ENCODE peak calls at places on chromosomes 13 and 19, in ten cellular contexts. R is colonic mucosa; I is pancreas; W is hepatocyte; N is ovary; Y is right cardiac atrium; O is PC-3; K is fibroblast of lung; D is aorta; J is effector memory CD4-positive, alpha-beta T cell. G is an unnamed sample. For H3K4me1, the result is how much of the 10 kb centered on the place peaks cover.

GRCh38 chr19:18306903-18307681 is 15.8 kb downstream of the LSM4 start:
- DNase-seq in J (peak), R (no peak), I (no peak), K (peak), Y (peak), D (peak), O (no peak), N (peak), W (no peak), G (peak)

GRCh38 chr13:24511019-24511823 is 1.4 kb downstream of the PARP4 start:
- DNase-seq in J (peak), R (peak), I (peak), N (no peak), W (peak), K (peak), Y (no peak), D (peak), O (peak), G (peak)

GRCh38 chr13:26529441-26529840 is 28.0 kb upstream of the WASF3 start:
- DNase-seq in K (peak), R (peak), W (peak), J (no peak), D (no peak), O (peak), Y (peak), I (peak), N (peak), G (peak)

GRCh38 chr13:57829496-57829895 is 198.0 kb downstream of the PCDH17 start:
- DNase-seq in R (no peak), Y (no peak), W (no peak), K (no peak), D (no peak), O (no peak), J (no peak), I (no peak), N (no peak), G (no peak)

GRCh38 chr19:11624064-11624463 is 26.8 kb downstream of the ZNF627 start:
- DNase-seq in O (peak), K (peak), Y (no peak), N (no peak), W (peak), D (no peak), R (no peak), J (no peak), I (no peak), G (no peak)

GRCh38 chr19:15913384-15913783 is 15.5 kb upstream of the CYP4F2 start:
- DNase-seq in K (no peak), N (no peak), Y (no peak), J (no peak), I (no peak), R (no peak), W (no peak), D (no peak), O (no peak), G (no peak)

GRCh38 chr13:44191504-44192171 is 182.0 kb upstream of the SERP2 start:
- DNase-seq in J (peak), W (peak), I (peak), N (peak), D (no peak), O (peak), Y (peak), K (peak), R (peak), G (peak)

GRCh38 chr19:39412867-39413268 is 399 bp downstream of the PLEKHG2 start:
- DNase-seq in N (no peak), Y (no peak), J (no peak), I (no peak), W (no peak), D (no peak), R (no peak), O (no peak), K (no peak), G (no peak)

GRCh38 chr13:111789420-111789819 is 277.5 kb upstream of the SOX1 start:
- DNase-seq in Y (no peak), D (no peak), I (no peak), N (no peak), W (no peak), J (no peak), R (no peak), O (peak), K (no peak), G (no peak)

GRCh38 chr19:45164577-45165335 is 4.0 kb upstream of the NKPD1 start:
- DNase-seq in O (no peak), J (peak), R (peak), Y (peak), D (no peak), I (peak), N (peak), K (peak), W (peak), G (peak)

DNA sequence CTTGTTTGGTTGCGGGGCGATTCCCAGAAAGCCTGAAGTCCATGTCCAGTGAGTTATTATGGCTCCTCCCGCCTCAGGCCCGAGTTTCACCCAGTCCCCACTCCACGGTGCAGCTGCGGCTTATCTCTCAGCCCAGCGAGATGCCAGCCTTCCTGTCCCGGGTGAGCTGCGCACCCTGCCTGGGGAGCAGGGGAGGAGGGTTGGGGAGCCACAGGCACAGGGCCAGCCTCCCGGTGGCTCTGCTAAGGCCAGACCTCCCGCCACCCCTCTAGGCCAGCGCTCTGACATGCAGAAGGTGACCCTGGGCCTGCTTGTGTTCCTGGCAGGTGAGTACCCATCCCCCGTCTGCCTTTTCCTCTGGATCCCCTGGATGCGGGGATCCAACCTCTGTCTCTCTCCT is 3.5 kb downstream of the FXYD3 start:
- DNase-seq in J (no peak), R (no peak), Y (peak), D (peak), W (no peak), I (no peak), K (no peak), O (no peak), N (no peak), G (no peak)
- H3K4me3 ChIP-seq in J (no peak), R (peak), Y (no peak), D (no peak), W (no peak), I (no peak), K (no peak), O (no peak), N (no peak), G (no peak)

DNA sequence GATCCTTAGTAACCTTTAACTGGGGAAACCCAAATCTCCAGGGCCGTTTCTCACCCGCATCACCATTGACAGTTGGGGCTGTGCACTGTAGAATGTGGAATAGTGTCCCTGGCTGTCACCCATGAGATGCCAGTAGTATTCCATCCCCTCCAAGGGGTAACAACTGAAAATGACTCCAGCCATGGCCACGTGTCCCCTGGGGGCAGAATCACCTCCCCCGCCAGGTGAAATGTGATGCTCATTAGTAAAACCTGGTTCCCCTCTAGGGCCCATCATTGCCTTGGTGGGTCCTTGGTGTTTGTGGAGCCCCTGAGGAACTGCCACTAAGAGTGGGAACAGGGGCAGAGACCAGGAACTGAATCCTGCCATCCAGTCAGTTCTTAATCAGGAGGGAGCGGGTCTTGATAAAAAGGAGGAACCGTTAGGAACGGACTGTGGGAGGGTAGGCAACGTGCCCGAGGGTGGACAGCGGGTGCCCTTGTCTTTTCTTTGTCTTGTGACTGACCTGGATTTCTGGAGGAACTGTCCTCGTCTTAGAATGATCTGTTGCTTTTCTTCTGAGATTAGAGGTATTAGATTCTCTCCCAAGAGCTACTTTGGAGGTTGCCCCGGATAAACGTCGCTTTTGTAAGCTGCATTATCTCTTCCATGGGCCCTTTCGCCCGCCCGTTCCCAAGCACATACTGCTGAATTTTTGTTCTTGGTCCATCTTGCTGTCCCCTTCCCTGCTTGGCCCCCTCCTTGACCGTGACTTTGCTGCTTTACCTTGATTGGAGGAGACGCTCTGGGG is 3.5 kb downstream of the MYO9B start:
- DNase-seq in R (no peak), W (no peak), Y (peak), D (peak), K (no peak), O (no peak), N (no peak), I (no peak), J (no peak), G (no peak)
- H3K4me1 ChIP-seq in R (under half), W (under half), Y (under half), D (under half), K (under half), O (under half), N (under half), I (under half), J (under half), G (half or more)

GRCh38 chr13:103883698-103884097 is 817.5 kb upstream of the SLC10A2 start:
- DNase-seq in K (peak), I (no peak), R (no peak), N (no peak), D (no peak), O (peak), Y (no peak), J (no peak), W (peak), G (no peak)
- H3K27ac ChIP-seq in K (no peak), I (peak), R (no peak), N (no peak), D (no peak), O (no peak), Y (no peak), J (no peak), W (peak), G (no peak)

GRCh38 chr13:51323824-51324511 is 15.5 kb upstream of the SERPINE3 start:
- DNase-seq in J (no peak), W (no peak), R (no peak), K (no peak), N (no peak), O (no peak), D (no peak), I (no peak), Y (no peak), G (no peak)
- H3K4me3 ChIP-seq in J (no peak), W (no peak), R (no peak), K (no peak), N (no peak), O (no peak), D (no peak), I (no peak), Y (no peak), G (no peak)

GRCh38 chr13:52405369-52405766 is 604 bp downstream of the THSD1 start:
- DNase-seq in J (no peak), D (no peak), I (no peak), O (no peak), R (no peak), Y (no peak), W (no peak), K (no peak), N (no peak), G (no peak)
- H3K4me1 ChIP-seq in J (under half), D (under half), I (under half), O (under half), R (under half), Y (under half), W (under half), K (under half), N (under half), G (under half)

GRCh38 chr19:47106819-47107200 is 6.8 kb downstream of the ZC3H4 start:
- DNase-seq in W (no peak), O (no peak), N (no peak), D (no peak), R (no peak), J (no peak), I (no peak), K (no peak), Y (no peak), G (no peak)
- H3K27ac ChIP-seq in W (peak), O (peak), N (no peak), D (peak), R (peak), J (peak), I (peak), K (peak), Y (peak), G (peak)

GRCh38 chr13:104779311-104779710 is 1713.1 kb upstream of the SLC10A2 start:
- DNase-seq in N (no peak), J (no peak), I (no peak), K (peak), Y (no peak), D (no peak), R (no peak), O (peak), W (no peak), G (no peak)
- H3K4me3 ChIP-seq in N (no peak), J (no peak), I (no peak), K (no peak), Y (no peak), D (no peak), R (no peak), O (no peak), W (no peak), G (no peak)

GRCh38 chr13:98541701-98542203 is 35.2 kb downstream of the STK24 start:
- DNase-seq in Y (no peak), W (no peak), O (no peak), K (no peak), R (no peak), N (no peak), D (no peak), J (no peak), I (no peak), G (no peak)
- H3K4me1 ChIP-seq in Y (under half), W (under half), O (under half), K (under half), R (under half), N (under half), D (under half), J (half or more), I (under half), G (half or more)

GRCh38 chr13:99323488-99323887 is 16.3 kb upstream of the GPR183 start:
- DNase-seq in K (no peak), N (no peak), J (no peak), O (peak), W (no peak), Y (no peak), R (no peak), D (no peak), I (no peak), G (no peak)

GRCh38 chr13:99327133-99327532 is 19.9 kb upstream of the GPR183 start:
- DNase-seq in N (no peak), O (no peak), D (no peak), W (no peak), I (no peak), R (no peak), Y (no peak), J (no peak), K (no peak), G (no peak)

GRCh38 chr13:99329477-99329876 is 22.3 kb upstream of the GPR183 start:
- DNase-seq in Y (no peak), R (no peak), D (no peak), W (no peak), N (no peak), J (no peak), O (no peak), I (no peak), K (no peak), G (no peak)

GRCh38 chr13:99327761-99328160 is 20.6 kb upstream of the GPR183 start:
- DNase-seq in Y (no peak), O (no peak), J (no peak), K (no peak), I (no peak), D (no peak), R (no peak), N (no peak), W (no peak), G (no peak)

GRCh38 chr13:99326012-99326411 is 18.8 kb upstream of the GPR183 start:
- DNase-seq in R (no peak), Y (no peak), I (no peak), K (no peak), J (no peak), W (no peak), N (no peak), D (no peak), O (no peak), G (no peak)
- H3K27ac ChIP-seq in R (no peak), Y (no peak), I (no peak), K (no peak), J (no peak), W (no peak), N (no peak), D (no peak), O (no peak), G (no peak)